ENCODE peak calls at places on chromosomes 3 and 15, in eight cellular contexts. V is AG04450; L is suprapubic skin; P is CD8-positive, alpha-beta T cell; W is GM23248; F is colonic mucosa; S is IMR-90; B is right lobe of liver. Y is an unnamed sample.
A peak's percentile ranks its signal among the peaks of the same experiment; 100 is the strongest.

GRCh38 chr3:180017846-180018245 is 18.9 kb downstream of the PEX5L start:
- DNase-seq in V (no peak), L (no peak), P (no peak), W (no peak), F (no peak), S (no peak), B (no peak), Y (no peak)

GRCh38 chr3:134486577-134487041 is 752 bp downstream of the CEP63 start:
- DNase-seq in V (no peak), L (no peak), P (no peak), W (peak; percentile 72), F (no peak), S (peak; percentile 58), B (no peak), Y (no peak)

GRCh38 chr3:31288641-31289100 is 244.1 kb upstream of the STT3B start:
- DNase-seq in V (peak; percentile 13), L (no peak), P (no peak), W (peak; percentile 49), F (peak; percentile 20), S (peak; percentile 60), B (no peak), Y (no peak)

GRCh38 chr3:11508346-11509174 is 135.2 kb downstream of the VGLL4 start:
- DNase-seq in V (no peak), L (no peak), P (no peak), W (no peak), F (no peak), S (no peak), B (no peak), Y (no peak)

GRCh38 chr3:185153861-185154629 is 1.2 kb upstream of the C3orf70 start:
- DNase-seq in V (no peak), L (no peak), P (no peak), W (no peak), F (no peak), S (no peak), B (no peak), Y (no peak)

GRCh38 chr15:79140846-79141570 is 50.4 kb upstream of the RASGRF1 start:
- DNase-seq in V (no peak), L (no peak), P (no peak), W (no peak), F (no peak), S (no peak), B (no peak), Y (no peak)

GRCh38 chr3:161163297-161163696 is 57.8 kb upstream of the NMD3 start:
- DNase-seq in V (peak; percentile 72), L (no peak), P (no peak), W (peak; percentile 87), F (no peak), S (peak; percentile 89), B (no peak), Y (no peak)

GRCh38 chr3:190319660-190320059 is 2.6 kb downstream of the CLDN1 start:
- DNase-seq in V (no peak), L (no peak), P (no peak), W (no peak), F (no peak), S (peak; percentile 67), B (no peak), Y (no peak)

GRCh38 chr15:95647878-95648277 is 682.6 kb upstream of the NR2F2 start:
- DNase-seq in V (no peak), L (no peak), P (no peak), W (no peak), F (no peak), S (no peak), B (no peak), Y (no peak)

GRCh38 chr15:35173444-35174118 is 88.5 kb upstream of the NANOGP8 start:
- DNase-seq in V (no peak), L (no peak), P (no peak), W (peak; percentile 54), F (no peak), S (peak; percentile 62), B (no peak), Y (no peak)

GRCh38 chr3:152193673-152194267 is 75.0 kb upstream of the MBNL1 start:
- DNase-seq in V (no peak), L (no peak), P (no peak), W (no peak), F (no peak), S (no peak), B (no peak), Y (no peak)

GRCh38 chr15:66850078-66850991 is 148.3 kb downstream of the SMAD6 start:
- DNase-seq in V (no peak), L (no peak), P (no peak), W (peak; percentile 50), F (peak; percentile 17), S (no peak), B (no peak), Y (peak; percentile 86)

GRCh38 chr3:148366743-148367410 is 330.8 kb upstream of the AGTR1 start:
- DNase-seq in V (no peak), L (no peak), P (no peak), W (peak; percentile 55), F (no peak), S (peak; percentile 9), B (no peak), Y (no peak)

GRCh38 chr3:111668321-111668720 is 73.2 kb upstream of the ZBED2 start:
- DNase-seq in V (no peak), L (no peak), P (no peak), W (no peak), F (no peak), S (no peak), B (no peak), Y (no peak)

GRCh38 chr15:59178151-59178705 is 28.4 kb upstream of the LDHAL6B start:
- DNase-seq in V (no peak), L (no peak), P (no peak), W (no peak), F (no peak), S (no peak), B (no peak), Y (no peak)

GRCh38 chr15:75508741-75509532 is 57.4 kb upstream of the SIN3A start:
- DNase-seq in V (peak; percentile 20), L (no peak), P (no peak), W (peak; percentile 70), F (no peak), S (peak; percentile 65), B (no peak), Y (no peak)

GRCh38 chr15:73403171-73403570 is 34.4 kb upstream of the HCN4 start:
- DNase-seq in V (no peak), L (no peak), P (no peak), W (peak; percentile 65), F (no peak), S (no peak), B (no peak), Y (no peak)

GRCh38 chr3:30516238-30516637 is 90.2 kb upstream of the TGFBR2 start:
- DNase-seq in V (no peak), L (no peak), P (no peak), W (no peak), F (no peak), S (peak; percentile 43), B (no peak), Y (no peak)

GRCh38 chr3:45841380-45841700 is 579 bp downstream of the LZTFL1 start:
- DNase-seq in V (no peak), L (no peak), P (no peak), W (peak; percentile 68), F (peak; percentile 35), S (peak; percentile 17), B (no peak), Y (no peak)

GRCh38 chr3:133457465-133458067 is 57.7 kb downstream of the BFSP2 start:
- DNase-seq in V (no peak), L (no peak), P (no peak), W (no peak), F (no peak), S (no peak), B (no peak), Y (no peak)

GRCh38 chr15:68843425-68844311 is 23.0 kb upstream of the ANP32A start:
- DNase-seq in V (no peak), L (no peak), P (no peak), W (peak; percentile 51), F (no peak), S (no peak), B (no peak), Y (no peak)

GRCh38 chr3:120442975-120443517 is 7.7 kb downstream of the FSTL1 start:
- DNase-seq in V (no peak), L (no peak), P (no peak), W (peak; percentile 57), F (no peak), S (no peak), B (no peak), Y (peak; percentile 25)

GRCh38 chr15:35871282-35871681 is 325.3 kb upstream of the DPH6 start:
- DNase-seq in V (no peak), L (no peak), P (no peak), W (no peak), F (no peak), S (no peak), B (no peak), Y (no peak)

GRCh38 chr3:180430896-180431295 is 171.1 kb upstream of the TTC14 start:
- DNase-seq in V (no peak), L (no peak), P (no peak), W (no peak), F (no peak), S (peak; percentile 31), B (no peak), Y (no peak)

GRCh38 chr15:56245871-56246814 is 2.5 kb upstream of the RFX7 start:
- DNase-seq in V (peak; percentile 52), L (peak; percentile 91), P (peak; percentile 72), W (peak; percentile 95), F (peak; percentile 94), S (peak; percentile 83), B (peak; percentile 91), Y (no peak)
- H3K27ac ChIP-seq in V (no peak overlapping the region), L (peak overlapping the region; percentile 89), P (peak overlapping the region; percentile 33), W (peak overlapping the region; percentile 54), F (peak overlapping the region; percentile 59), S (no peak overlapping the region), B (peak overlapping the region; percentile 76), Y (peak overlapping the region; percentile 34)

GRCh38 chr15:64905119-64905831 is 6.4 kb upstream of the ANKDD1A start:
- DNase-seq in V (no peak), L (peak; percentile 88), P (peak; percentile 60), W (peak; percentile 86), F (peak; percentile 80), S (peak; percentile 60), B (peak; percentile 82), Y (no peak)
- H3K27ac ChIP-seq in V (no peak overlapping the region), L (no peak overlapping the region), P (no peak overlapping the region), W (peak overlapping the region; percentile 5), F (no peak overlapping the region), S (peak overlapping the region; percentile 2), B (no peak overlapping the region), Y (peak overlapping the region; percentile 46)

GRCh38 chr15:63905558-63906265 is 72.0 kb upstream of the HERC1 start:
- DNase-seq in V (no peak), L (no peak), P (no peak), W (no peak), F (no peak), S (no peak), B (peak; percentile 21), Y (no peak)
- H3K27ac ChIP-seq in V (no peak overlapping the region), L (no peak overlapping the region), P (peak overlapping the region; percentile 14), W (no peak overlapping the region), F (no peak overlapping the region), S (no peak overlapping the region), B (peak overlapping the region; percentile 49), Y (peak overlapping the region; percentile 14)

GRCh38 chr15:77656294-77656693 is 23.6 kb upstream of the LINGO1 start:
- DNase-seq in V (no peak), L (no peak), P (no peak), W (no peak), F (no peak), S (no peak), B (no peak), Y (no peak)
- H3K27ac ChIP-seq in V (no peak overlapping the region), L (no peak overlapping the region), P (no peak overlapping the region), W (no peak overlapping the region), F (no peak overlapping the region), S (no peak overlapping the region), B (no peak overlapping the region), Y (no peak overlapping the region)